ENCODE peak calls at places on chromosomes 13 and 19, in ten cellular contexts. V is tibial artery; F is A549; E is esophagus squamous epithelium; P is H7; R is aorta; I is heart left ventricle; L is endodermal cell; W is ovary; Z is effector memory CD4-positive, alpha-beta T cell. H is an unnamed sample.

GRCh38 chr19:17281391-17282304 is at the start of gene ANKLE1:
- DNase-seq in V (no peak), F (no peak), E (no peak), P (peak; percentile 91), R (no peak), I (no peak), L (peak; percentile 86), W (peak; percentile 46), Z (no peak), H (no peak)

GRCh38 chr19:49676136-49676689 is 858 bp upstream of the PRMT1 start:
- DNase-seq in V (peak; percentile 83), F (peak; percentile 91), E (no peak), P (peak; percentile 90), R (peak; percentile 93), I (peak; percentile 88), L (peak; percentile 93), W (no peak), Z (no peak), H (peak; percentile 97)

GRCh38 chr19:15331419-15332310 is 674 bp downstream of the BRD4 start:
- DNase-seq in V (peak; percentile 35), F (peak; percentile 36), E (no peak), P (peak; percentile 93), R (peak; percentile 66), I (peak; percentile 83), L (peak; percentile 72), W (peak; percentile 78), Z (peak; percentile 52), H (no peak)

GRCh38 chr13:102017248-102017647 is 384.6 kb downstream of the FGF14 start:
- DNase-seq in V (no peak), F (no peak), E (no peak), P (no peak), R (no peak), I (no peak), L (no peak), W (no peak), Z (no peak), H (no peak)

GRCh38 chr13:66933994-66934393 is 296.1 kb downstream of the PCDH9 start:
- DNase-seq in V (no peak), F (peak; percentile 15), E (no peak), P (no peak), R (no peak), I (no peak), L (no peak), W (no peak), Z (no peak), H (peak; percentile 48)

GRCh38 chr19:50568321-50569022 is at the start of gene LRRC4B:
- DNase-seq in V (no peak), F (no peak), E (no peak), P (peak; percentile 94), R (no peak), I (no peak), L (peak; percentile 84), W (peak; percentile 55), Z (no peak), H (no peak)

GRCh38 chr13:47175172-47175806 is 278.4 kb upstream of the HTR2A start:
- DNase-seq in V (no peak), F (no peak), E (no peak), P (no peak), R (no peak), I (no peak), L (no peak), W (no peak), Z (no peak), H (peak; percentile 76)

GRCh38 chr19:32164384-32164992 is 180.9 kb upstream of the ZNF507 start:
- DNase-seq in V (no peak), F (no peak), E (no peak), P (no peak), R (no peak), I (no peak), L (no peak), W (no peak), Z (no peak), H (no peak)

GRCh38 chr19:38888876-38889275 is 10.5 kb downstream of the SIRT2 start:
- DNase-seq in V (no peak), F (no peak), E (no peak), P (peak; percentile 27), R (no peak), I (no peak), L (no peak), W (no peak), Z (no peak), H (no peak)

GRCh38 chr13:51249767-51250741 is 27.9 kb downstream of the FAM124A start:
- DNase-seq in V (no peak), F (peak; percentile 52), E (no peak), P (peak; percentile 76), R (no peak), I (no peak), L (peak; percentile 39), W (no peak), Z (no peak), H (no peak)

GRCh38 chr13:32443111-32443510 is 15.2 kb upstream of the N4BP2L1 start:
- DNase-seq in V (no peak), F (peak; percentile 6), E (peak; percentile 1), P (no peak), R (no peak), I (no peak), L (no peak), W (no peak), Z (peak; percentile 5), H (no peak)

GRCh38 chr13:69319659-69320058 is 788.0 kb upstream of the ATXN8OS start:
- DNase-seq in V (no peak), F (no peak), E (no peak), P (no peak), R (no peak), I (no peak), L (no peak), W (no peak), Z (no peak), H (no peak)

DNA sequence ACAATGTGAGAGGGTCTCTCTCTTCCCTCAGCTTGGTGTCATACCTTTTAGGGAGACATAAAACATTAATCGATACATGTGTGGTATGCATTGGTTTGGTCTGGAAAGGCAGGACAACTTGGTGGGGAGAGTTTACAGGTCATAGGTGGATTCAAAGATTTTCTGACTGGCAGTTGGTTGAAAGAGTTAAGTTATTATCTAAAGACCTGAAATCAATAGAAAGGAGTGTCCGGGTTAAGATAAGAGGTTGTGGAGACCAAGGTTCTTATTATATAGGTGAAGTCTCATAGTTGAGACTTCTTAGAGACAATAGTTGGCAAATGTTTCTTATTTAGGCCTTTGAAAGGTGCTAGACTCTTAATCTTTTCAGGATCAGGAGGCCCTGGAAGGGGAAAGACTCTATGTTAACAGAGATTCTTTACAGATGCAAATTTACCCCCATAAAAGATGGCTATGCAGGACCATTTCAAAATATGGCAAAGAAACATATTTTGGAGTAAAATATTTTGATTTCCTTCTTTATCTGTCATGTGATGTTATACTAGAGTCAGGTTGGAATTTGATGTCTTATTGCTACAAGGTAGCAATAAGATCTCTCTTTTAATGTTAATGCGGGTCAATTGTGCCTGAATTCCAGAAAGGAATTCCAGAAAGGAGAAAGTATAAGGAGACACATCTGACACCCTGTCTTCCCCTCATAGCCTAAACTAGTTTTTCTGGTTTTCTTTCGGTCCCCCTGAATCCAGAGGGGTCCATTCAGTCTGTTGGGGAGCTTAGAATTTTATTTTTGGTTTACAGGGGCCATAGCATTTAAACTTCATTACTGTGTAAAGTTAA is 59.2 kb upstream of the RCBTB2 start:
- DNase-seq in V (no peak), F (no peak), E (no peak), P (no peak), R (no peak), I (no peak), L (no peak), W (no peak), Z (no peak), H (no peak)
- H3K4me3 ChIP-seq in V (no peak overlapping the region), F (no peak overlapping the region), E (no peak overlapping the region), P (no peak overlapping the region), R (no peak overlapping the region), I (no peak overlapping the region), L (peak overlapping the region; percentile 66), W (no peak overlapping the region), Z (no peak overlapping the region), H (no peak overlapping the region)

GRCh38 chr13:65236841-65237418 is 1993.2 kb downstream of the PCDH9 start:
- DNase-seq in V (no peak), F (no peak), E (no peak), P (no peak), R (no peak), I (no peak), L (peak; percentile 59), W (no peak), Z (no peak), H (no peak)

GRCh38 chr13:65240773-65241172 is 1989.4 kb downstream of the PCDH9 start:
- DNase-seq in V (no peak), F (no peak), E (no peak), P (no peak), R (no peak), I (no peak), L (no peak), W (no peak), Z (no peak), H (no peak)
- H3K4me3 ChIP-seq in V (no peak overlapping the region), F (no peak overlapping the region), E (no peak overlapping the region), P (no peak overlapping the region), R (no peak overlapping the region), I (no peak overlapping the region), L (no peak overlapping the region), W (no peak overlapping the region), Z (no peak overlapping the region), H (no peak overlapping the region)

DNA sequence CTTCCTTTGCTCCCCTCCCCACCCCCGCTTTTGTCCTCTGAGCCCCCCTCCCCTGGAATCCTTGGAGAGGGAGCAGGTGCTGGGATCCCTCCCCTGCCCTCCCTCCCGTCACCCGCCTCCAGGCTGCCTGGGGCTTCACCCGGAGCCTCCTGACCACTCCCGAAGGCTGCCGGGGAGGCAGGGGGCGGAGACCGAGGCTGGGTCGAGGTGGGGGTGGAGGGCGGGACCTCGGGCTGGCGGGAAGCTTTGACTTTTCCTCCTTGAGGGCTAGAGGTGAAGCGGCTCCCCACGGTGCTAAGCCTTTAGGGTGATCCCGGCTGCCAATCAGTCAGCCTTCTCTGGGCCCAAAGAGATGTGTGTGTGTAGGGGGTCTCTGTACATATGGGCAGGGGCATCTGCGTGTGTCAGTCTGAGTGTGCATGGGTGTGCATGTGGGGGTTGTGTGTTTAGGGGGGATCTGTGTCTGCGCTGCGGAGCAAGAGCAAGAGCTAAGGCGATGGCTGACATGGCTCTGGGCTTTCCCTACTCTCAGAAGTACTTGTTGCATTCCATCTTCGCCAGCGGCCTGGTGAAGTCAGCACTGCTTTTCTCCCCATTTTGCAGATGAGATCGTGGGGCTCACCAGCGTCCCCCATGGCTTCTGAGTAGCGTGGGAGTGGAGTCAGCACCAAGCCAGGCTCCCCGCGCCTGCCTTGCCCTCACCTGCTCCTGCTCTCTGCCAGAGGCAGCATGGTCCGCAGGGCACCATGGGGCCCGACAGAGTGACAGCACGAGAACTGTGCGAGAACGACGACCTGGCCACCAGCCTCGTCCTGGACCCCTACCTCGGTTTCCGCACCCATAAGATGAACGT is 1.7 kb downstream of the KMT5C start:
- DNase-seq in V (peak; percentile 49), F (peak; percentile 93), E (no peak), P (peak; percentile 98), R (peak; percentile 83), I (peak; percentile 81), L (peak; percentile 94), W (peak; percentile 67), Z (peak; percentile 41), H (peak; percentile 47)
- H3K4me3 ChIP-seq in V (peak overlapping the region; percentile 75), F (peak overlapping the region; percentile 63), E (peak overlapping the region; percentile 65), P (peak overlapping the region; percentile 73), R (peak overlapping the region; percentile 11), I (peak overlapping the region; percentile 94), L (peak overlapping the region; percentile 94), W (peak overlapping the region; percentile 93), Z (peak overlapping the region; percentile 52), H (peak overlapping the region; percentile 87)

DNA sequence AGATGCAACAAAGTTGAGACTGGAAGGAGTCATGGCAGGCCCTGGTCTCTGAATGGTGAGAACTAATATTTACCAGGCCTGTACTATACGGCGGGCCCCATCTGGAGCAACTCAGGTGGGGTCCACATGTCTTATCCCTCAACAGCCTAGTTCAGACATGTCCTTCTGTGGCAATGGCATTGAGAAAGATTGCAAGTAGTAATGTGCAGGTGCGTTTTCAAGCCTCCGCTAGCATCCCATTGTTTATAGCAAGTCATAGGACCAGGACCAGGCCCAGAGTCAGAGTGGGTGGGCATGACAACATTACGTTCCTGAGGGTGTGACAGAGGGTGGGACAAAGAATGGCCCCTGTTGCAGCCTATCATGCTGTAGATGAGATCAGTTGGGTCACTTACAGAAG is 541.1 kb downstream of the EFNB2 start:
- DNase-seq in V (no peak), F (no peak), E (no peak), P (no peak), R (no peak), I (no peak), L (no peak), W (no peak), Z (no peak), H (no peak)
- H3K4me3 ChIP-seq in V (no peak overlapping the region), F (no peak overlapping the region), E (no peak overlapping the region), P (no peak overlapping the region), R (no peak overlapping the region), I (no peak overlapping the region), L (no peak overlapping the region), W (no peak overlapping the region), Z (no peak overlapping the region), H (no peak overlapping the region)